ENCODE peak calls at places on chromosomes 16 and 17, in six cellular contexts. X is AG04450, V is gastrocnemius medialis, Q is PC-9, T is MM.1S, C is HCT116. A is an unnamed sample. For H3K27me3, the result is how much of the 10 kb centered on the place peaks cover.

GRCh38 chr16:72434159-72434558 is 262.2 kb upstream of the PMFBP1 start:
- DNase-seq in X (no peak), V (no peak), Q (no peak), T (no peak), C (peak), A (no peak)

GRCh38 chr17:14268264-14268663 is 31.6 kb upstream of the CDRT15 start:
- DNase-seq in X (no peak), V (no peak), Q (no peak), T (no peak), C (no peak), A (no peak)

GRCh38 chr16:81280393-81280792 is 34.4 kb upstream of the GAN start:
- DNase-seq in X (no peak), V (no peak), Q (no peak), T (no peak), C (no peak), A (no peak)

GRCh38 chr17:60390223-60390622 is 1.7 kb downstream of the USP32 start:
- DNase-seq in X (no peak), V (peak), Q (no peak), T (no peak), C (no peak), A (no peak)

GRCh38 chr16:74999208-74999682 is 421 bp downstream of the ZNRF1 start:
- DNase-seq in X (no peak), V (no peak), Q (no peak), T (no peak), C (no peak), A (no peak)

GRCh38 chr17:72719206-72719581 is 373.3 kb downstream of the SLC39A11 start:
- DNase-seq in X (no peak), V (no peak), Q (no peak), T (no peak), C (no peak), A (no peak)

GRCh38 chr16:88063201-88063773 is 112.1 kb downstream of the BANP start:
- DNase-seq in X (peak), V (no peak), Q (no peak), T (no peak), C (peak), A (peak)

GRCh38 chr17:61283043-61283442 is 116.6 kb upstream of the TBX2 start:
- DNase-seq in X (no peak), V (no peak), Q (no peak), T (no peak), C (no peak), A (no peak)

GRCh38 chr17:5237541-5238016 is 2.9 kb upstream of the SCIMP start:
- DNase-seq in X (no peak), V (no peak), Q (peak), T (peak), C (peak), A (no peak)

GRCh38 chr16:19898924-19899604 is 14.4 kb upstream of the GPRC5B start:
- DNase-seq in X (no peak), V (no peak), Q (peak), T (peak), C (peak), A (no peak)

GRCh38 chr17:1109606-1110523 is 69.9 kb downstream of the ABR start:
- DNase-seq in X (no peak), V (no peak), Q (peak), T (peak), C (no peak), A (no peak)

GRCh38 chr17:50836826-50837225 is 1.4 kb downstream of the WFIKKN2 start:
- DNase-seq in X (no peak), V (no peak), Q (no peak), T (no peak), C (no peak), A (no peak)

GRCh38 chr16:24088767-24089166 is 167.4 kb upstream of the CACNG3 start:
- DNase-seq in X (no peak), V (no peak), Q (no peak), T (no peak), C (no peak), A (no peak)

GRCh38 chr17:68792042-68792685 is 163.0 kb downstream of the ABCA8 start:
- DNase-seq in X (no peak), V (no peak), Q (no peak), T (no peak), C (no peak), A (no peak)

GRCh38 chr16:733382-734207 is 6.7 kb downstream of the HAGHL start:
- DNase-seq in X (no peak), V (no peak), Q (no peak), T (no peak), C (no peak), A (no peak)

GRCh38 chr16:50096791-50097190 is 31.0 kb downstream of the HEATR3 start:
- DNase-seq in X (peak), V (no peak), Q (no peak), T (no peak), C (no peak), A (no peak)

GRCh38 chr16:54540525-54541180 is 254.1 kb upstream of the IRX3 start:
- DNase-seq in X (no peak), V (no peak), Q (no peak), T (no peak), C (no peak), A (no peak)
- H3K4me3 ChIP-seq in X (no peak), V (no peak), Q (no peak), T (no peak), C (no peak), A (no peak)

GRCh38 chr16:8649829-8650554 is 24.4 kb upstream of the ABAT start:
- DNase-seq in X (no peak), V (no peak), Q (no peak), T (no peak), C (no peak), A (no peak)

GRCh38 chr16:8660841-8661301 is 13.5 kb upstream of the ABAT start:
- DNase-seq in X (peak), V (no peak), Q (peak), T (peak), C (peak), A (no peak)

GRCh38 chr16:8656376-8656775 is 18.0 kb upstream of the ABAT start:
- DNase-seq in X (no peak), V (no peak), Q (no peak), T (no peak), C (no peak), A (no peak)

DNA sequence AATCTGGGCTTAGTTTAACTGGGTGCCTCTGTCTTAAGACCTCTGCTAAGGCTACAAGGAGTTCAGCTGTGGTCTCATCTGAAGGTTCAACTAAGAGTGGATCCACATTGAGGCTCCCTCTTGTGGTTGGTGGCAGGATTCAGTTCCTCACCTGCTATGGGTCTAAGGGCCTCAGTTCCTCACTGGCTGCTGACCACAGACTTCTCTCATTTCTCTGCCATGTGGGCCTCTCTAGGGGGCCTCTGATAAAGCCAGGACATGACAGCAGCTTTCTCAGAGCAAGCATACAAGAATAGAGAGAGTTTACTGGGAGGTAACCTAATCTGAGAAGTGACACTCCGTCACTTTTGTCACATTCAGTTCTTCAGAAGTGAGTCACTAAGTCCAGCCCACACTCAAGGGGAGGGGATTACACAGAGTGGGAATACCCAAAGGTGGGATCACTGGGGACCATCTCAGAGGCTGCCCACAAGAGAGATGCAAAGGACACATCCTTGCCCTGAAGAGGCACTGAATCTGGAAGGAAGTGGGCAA is 19.2 kb upstream of the ABAT start:
- DNase-seq in X (no peak), V (no peak), Q (no peak), T (peak), C (no peak), A (no peak)
- TF ChIP-seq CTCF in X (peak), V (no peak), Q (peak), T (peak), C (peak), A (peak)

GRCh38 chr17:79221597-79221996 is 147.0 kb downstream of the ENGASE start:
- DNase-seq in X (no peak), V (no peak), Q (no peak), T (no peak), C (no peak), A (no peak)
- H3K27me3 ChIP-seq in X (under half), V (half or more), Q (half or more), T (half or more), C (under half), A (half or more)

DNA sequence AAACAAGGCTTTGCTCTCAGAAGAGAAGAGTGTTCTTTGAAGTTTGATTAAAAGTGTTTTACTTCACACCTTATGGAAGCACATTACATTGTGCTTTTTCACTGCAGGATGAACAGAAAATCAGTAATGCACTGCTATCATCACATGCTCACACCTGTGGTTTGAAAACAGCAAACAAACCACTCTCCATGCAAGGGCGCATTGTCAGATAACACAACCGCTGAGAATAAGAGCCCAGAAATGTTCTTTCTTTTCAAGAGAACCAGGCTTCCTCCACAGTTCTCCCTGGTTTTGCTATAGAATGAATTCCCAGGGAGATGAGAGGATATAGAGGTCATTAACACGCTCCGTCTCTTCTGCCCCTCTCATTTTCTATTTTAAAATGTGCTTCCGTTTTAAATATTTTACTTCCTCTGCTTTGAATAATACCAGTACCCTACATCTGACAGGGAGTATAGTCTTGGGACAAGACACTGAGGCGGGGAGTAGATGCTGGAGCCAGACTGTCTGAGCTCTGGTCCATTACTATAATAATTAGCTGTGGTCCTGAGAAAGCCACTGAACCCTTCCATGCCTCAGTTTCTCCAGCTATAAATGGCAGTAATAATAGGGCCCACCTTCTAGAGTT is 71.6 kb downstream of the CDK5R1 start:
- DNase-seq in X (no peak), V (no peak), Q (no peak), T (no peak), C (no peak), A (no peak)
- H3K4me3 ChIP-seq in X (no peak), V (no peak), Q (no peak), T (no peak), C (no peak), A (no peak)

A was measured in kidney epithelial cell.